ENCODE peak calls at places on chromosomes 13 and 19, in eight cellular contexts. One of them, this sample, is unnamed.

GRCh38 chr19:2775556-2776430 is 7.3 kb downstream of the SGTA start:
- DNase-seq in cardiac fibroblast: peak
- DNase-seq in AG09319: no peak
- DNase-seq in hepatocyte: peak
- DNase-seq in AG04450: no peak
- DNase-seq in cardiac muscle cell: no peak
- DNase-seq in A549: no peak
- DNase-seq in AG09309: no peak
- DNase-seq in this sample: peak

GRCh38 chr13:40681341-40682051 is 15.1 kb upstream of the FOXO1 start:
- DNase-seq in hepatocyte: no peak
- DNase-seq in AG09319: no peak
- DNase-seq in A549: no peak
- DNase-seq in AG04450: no peak
- DNase-seq in AG09309: no peak
- DNase-seq in cardiac muscle cell: no peak
- DNase-seq in cardiac fibroblast: no peak
- DNase-seq in this sample: no peak

GRCh38 chr13:110308377-110309158 is 1.5 kb downstream of the COL4A2 start:
- DNase-seq in cardiac muscle cell: peak
- DNase-seq in A549: no peak
- DNase-seq in AG09309: no peak
- DNase-seq in hepatocyte: peak
- DNase-seq in cardiac fibroblast: peak
- DNase-seq in AG09319: no peak
- DNase-seq in AG04450: no peak
- DNase-seq in this sample: peak

GRCh38 chr13:60583911-60584753 is 187.1 kb downstream of the TDRD3 start:
- DNase-seq in cardiac fibroblast: peak
- DNase-seq in cardiac muscle cell: no peak
- DNase-seq in AG04450: peak
- DNase-seq in A549: no peak
- DNase-seq in hepatocyte: no peak
- DNase-seq in AG09309: peak
- DNase-seq in AG09319: peak
- DNase-seq in this sample: peak

GRCh38 chr13:33352520-33352919 is 67.0 kb upstream of the STARD13 start:
- DNase-seq in AG09309: no peak
- DNase-seq in cardiac fibroblast: no peak
- DNase-seq in AG04450: no peak
- DNase-seq in hepatocyte: no peak
- DNase-seq in AG09319: no peak
- DNase-seq in A549: no peak
- DNase-seq in cardiac muscle cell: no peak
- DNase-seq in this sample: no peak

GRCh38 chr13:33355470-33355869 is 69.9 kb upstream of the STARD13 start:
- DNase-seq in AG09309: peak
- DNase-seq in cardiac muscle cell: no peak
- DNase-seq in AG04450: no peak
- DNase-seq in A549: no peak
- DNase-seq in hepatocyte: no peak
- DNase-seq in AG09319: peak
- DNase-seq in cardiac fibroblast: peak
- DNase-seq in this sample: no peak

GRCh38 chr13:71320452-71320851 is 546.6 kb downstream of the DACH1 start:
- DNase-seq in AG04450: peak
- DNase-seq in AG09319: no peak
- DNase-seq in A549: no peak
- DNase-seq in cardiac muscle cell: peak
- DNase-seq in AG09309: no peak
- DNase-seq in cardiac fibroblast: peak
- DNase-seq in hepatocyte: peak
- DNase-seq in this sample: peak

GRCh38 chr13:80276371-80277289 is 64.3 kb downstream of the SPRY2 start:
- DNase-seq in cardiac muscle cell: no peak
- DNase-seq in A549: no peak
- DNase-seq in cardiac fibroblast: peak
- DNase-seq in AG04450: no peak
- DNase-seq in AG09319: no peak
- DNase-seq in AG09309: no peak
- DNase-seq in hepatocyte: no peak
- DNase-seq in this sample: peak

GRCh38 chr19:42122691-42123607 is 9.3 kb downstream of the POU2F2 start:
- DNase-seq in AG09319: no peak
- DNase-seq in AG04450: no peak
- DNase-seq in cardiac muscle cell: no peak
- DNase-seq in hepatocyte: no peak
- DNase-seq in A549: no peak
- DNase-seq in AG09309: no peak
- DNase-seq in cardiac fibroblast: peak
- DNase-seq in this sample: no peak

GRCh38 chr13:101111894-101112293 is 304.4 kb downstream of the NALCN start:
- DNase-seq in AG04450: no peak
- DNase-seq in AG09319: no peak
- DNase-seq in A549: no peak
- DNase-seq in hepatocyte: no peak
- DNase-seq in AG09309: no peak
- DNase-seq in cardiac fibroblast: no peak
- DNase-seq in cardiac muscle cell: no peak
- DNase-seq in this sample: peak

GRCh38 chr19:54502518-54503048 is at the start of gene LAIR2:
- DNase-seq in A549: no peak
- DNase-seq in AG04450: no peak
- DNase-seq in cardiac muscle cell: no peak
- DNase-seq in AG09309: no peak
- DNase-seq in cardiac fibroblast: no peak
- DNase-seq in hepatocyte: no peak
- DNase-seq in AG09319: no peak
- DNase-seq in this sample: no peak

GRCh38 chr13:52651880-52652169 is 811 bp upstream of the SUGT1 start:
- DNase-seq in cardiac muscle cell: no peak
- DNase-seq in AG09319: no peak
- DNase-seq in AG09309: no peak
- DNase-seq in AG04450: peak
- DNase-seq in hepatocyte: no peak
- DNase-seq in A549: peak
- DNase-seq in cardiac fibroblast: no peak
- DNase-seq in this sample: no peak

GRCh38 chr19:43624933-43625332 is 5.5 kb upstream of the ZNF428 start:
- DNase-seq in cardiac fibroblast: peak
- DNase-seq in AG09319: no peak
- DNase-seq in AG04450: no peak
- DNase-seq in cardiac muscle cell: peak
- DNase-seq in hepatocyte: no peak
- DNase-seq in A549: no peak
- DNase-seq in AG09309: no peak
- DNase-seq in this sample: no peak

GRCh38 chr13:38908574-38908973 is 82.1 kb downstream of the STOML3 start:
- DNase-seq in cardiac fibroblast: no peak
- DNase-seq in AG04450: no peak
- DNase-seq in AG09319: no peak
- DNase-seq in hepatocyte: no peak
- DNase-seq in cardiac muscle cell: no peak
- DNase-seq in A549: no peak
- DNase-seq in AG09309: no peak
- DNase-seq in this sample: no peak

GRCh38 chr19:32345261-32346207 is at the start of gene ZNF507:
- DNase-seq in A549: peak
- DNase-seq in cardiac fibroblast: peak
- DNase-seq in cardiac muscle cell: peak
- DNase-seq in AG09319: no peak
- DNase-seq in AG04450: no peak
- DNase-seq in AG09309: no peak
- DNase-seq in hepatocyte: peak
- DNase-seq in this sample: peak
- TF ChIP-seq CTCF in A549: no peak
- TF ChIP-seq CTCF in cardiac fibroblast: no peak
- TF ChIP-seq CTCF in cardiac muscle cell: no peak
- TF ChIP-seq CTCF in AG09319: no peak
- TF ChIP-seq CTCF in AG04450: peak
- TF ChIP-seq CTCF in AG09309: no peak
- TF ChIP-seq CTCF in hepatocyte: no peak
- TF ChIP-seq CTCF in this sample: peak

GRCh38 chr19:4059931-4060620 is 6.6 kb downstream of the ZBTB7A start:
- DNase-seq in cardiac muscle cell: no peak
- DNase-seq in hepatocyte: peak
- DNase-seq in cardiac fibroblast: peak
- DNase-seq in A549: no peak
- DNase-seq in AG09309: no peak
- DNase-seq in AG09319: no peak
- DNase-seq in AG04450: no peak
- DNase-seq in this sample: no peak

GRCh38 chr19:4060621-4061177 is 6.0 kb downstream of the ZBTB7A start:
- DNase-seq in hepatocyte: peak
- DNase-seq in A549: no peak
- DNase-seq in AG04450: no peak
- DNase-seq in cardiac muscle cell: no peak
- DNase-seq in AG09319: no peak
- DNase-seq in AG09309: no peak
- DNase-seq in cardiac fibroblast: no peak
- DNase-seq in this sample: no peak

GRCh38 chr19:4058696-4059492 is 7.8 kb downstream of the ZBTB7A start:
- DNase-seq in cardiac muscle cell: no peak
- DNase-seq in cardiac fibroblast: no peak
- DNase-seq in AG09309: no peak
- DNase-seq in AG09319: no peak
- DNase-seq in AG04450: no peak
- DNase-seq in hepatocyte: no peak
- DNase-seq in A549: no peak
- DNase-seq in this sample: no peak

GRCh38 chr19:4059493-4059880 is 7.2 kb downstream of the ZBTB7A start:
- DNase-seq in cardiac muscle cell: no peak
- DNase-seq in A549: no peak
- DNase-seq in AG09309: no peak
- DNase-seq in cardiac fibroblast: no peak
- DNase-seq in AG09319: no peak
- DNase-seq in AG04450: no peak
- DNase-seq in hepatocyte: peak
- DNase-seq in this sample: no peak

GRCh38 chr19:4057913-4058695 is 8.6 kb downstream of the ZBTB7A start:
- DNase-seq in AG09319: peak
- DNase-seq in AG04450: peak
- DNase-seq in hepatocyte: peak
- DNase-seq in cardiac muscle cell: no peak
- DNase-seq in AG09309: peak
- DNase-seq in A549: peak
- DNase-seq in cardiac fibroblast: peak
- DNase-seq in this sample: peak
- TF ChIP-seq CTCF in AG09319: peak
- TF ChIP-seq CTCF in AG04450: peak
- TF ChIP-seq CTCF in hepatocyte: peak
- TF ChIP-seq CTCF in cardiac muscle cell: peak
- TF ChIP-seq CTCF in AG09309: peak
- TF ChIP-seq CTCF in A549: no peak
- TF ChIP-seq CTCF in cardiac fibroblast: peak
- TF ChIP-seq CTCF in this sample: peak

GRCh38 chr19:31596751-31597150 is 247.5 kb upstream of the TSHZ3 start:
- DNase-seq in AG09309: no peak
- DNase-seq in hepatocyte: no peak
- DNase-seq in cardiac fibroblast: no peak
- DNase-seq in AG09319: no peak
- DNase-seq in A549: no peak
- DNase-seq in AG04450: no peak
- DNase-seq in cardiac muscle cell: no peak
- DNase-seq in this sample: no peak
- TF ChIP-seq CTCF in AG09309: no peak
- TF ChIP-seq CTCF in hepatocyte: no peak
- TF ChIP-seq CTCF in cardiac fibroblast: no peak
- TF ChIP-seq CTCF in AG09319: no peak
- TF ChIP-seq CTCF in A549: no peak
- TF ChIP-seq CTCF in AG04450: no peak
- TF ChIP-seq CTCF in cardiac muscle cell: no peak
- TF ChIP-seq CTCF in this sample: no peak

GRCh38 chr13:31367410-31367809 is 167.6 kb downstream of the B3GLCT start:
- DNase-seq in AG09319: no peak
- DNase-seq in AG04450: no peak
- DNase-seq in A549: no peak
- DNase-seq in AG09309: no peak
- DNase-seq in cardiac muscle cell: no peak
- DNase-seq in cardiac fibroblast: no peak
- DNase-seq in hepatocyte: no peak
- DNase-seq in this sample: no peak
- TF ChIP-seq CTCF in AG09319: no peak
- TF ChIP-seq CTCF in AG04450: no peak
- TF ChIP-seq CTCF in A549: no peak
- TF ChIP-seq CTCF in AG09309: no peak
- TF ChIP-seq CTCF in cardiac muscle cell: no peak
- TF ChIP-seq CTCF in cardiac fibroblast: no peak
- TF ChIP-seq CTCF in hepatocyte: no peak
- TF ChIP-seq CTCF in this sample: no peak

DNA sequence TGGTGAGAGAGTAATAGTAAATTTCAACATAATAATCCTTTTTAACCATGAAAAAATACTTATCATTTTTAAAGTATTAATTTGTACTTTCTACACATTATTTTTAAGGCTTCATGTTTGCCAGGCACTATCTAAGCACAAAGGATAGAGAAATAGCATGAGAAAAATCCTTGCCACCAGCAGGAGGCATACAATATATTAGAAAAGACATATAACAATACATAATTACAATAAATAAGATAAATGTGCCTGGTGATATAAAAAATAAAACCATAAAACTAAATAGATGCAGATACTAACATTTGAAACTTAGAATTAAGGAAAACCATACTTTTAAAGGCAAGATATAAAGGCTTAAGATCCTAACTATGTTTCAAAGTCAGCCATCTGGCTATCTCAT is 1256.4 kb downstream of the DIAPH3 start:
- DNase-seq in cardiac fibroblast: peak
- DNase-seq in AG04450: no peak
- DNase-seq in AG09309: no peak
- DNase-seq in cardiac muscle cell: no peak
- DNase-seq in hepatocyte: no peak
- DNase-seq in A549: no peak
- DNase-seq in AG09319: no peak
- DNase-seq in this sample: no peak
- TF ChIP-seq CTCF in cardiac fibroblast: no peak
- TF ChIP-seq CTCF in AG04450: peak
- TF ChIP-seq CTCF in AG09309: no peak
- TF ChIP-seq CTCF in cardiac muscle cell: peak
- TF ChIP-seq CTCF in hepatocyte: no peak
- TF ChIP-seq CTCF in A549: no peak
- TF ChIP-seq CTCF in AG09319: no peak
- TF ChIP-seq CTCF in this sample: no peak

This sample was measured in astrocyte of the spinal cord.